ENCODE peak calls at places on chromosomes 6 and 20, in four cellular contexts. J, D, F and T are unnamed samples.
A peak's percentile ranks its signal among the peaks of the same experiment; 100 is the strongest.

GRCh38 chr20:49482621-49483017 is at the start of gene KCNB1:
- DNase-seq in J (peak; percentile 9), F (peak; percentile 31), D (no peak), T (peak; percentile 40)

GRCh38 chr6:47780510-47781356 is 1.1 kb upstream of the OPN5 start:
- DNase-seq in J (no peak), D (no peak), F (peak; percentile 57), T (no peak)

GRCh38 chr20:1633535-1633934 is 13.7 kb upstream of the SIRPB1 start:
- DNase-seq in F (peak; percentile 19), J (no peak), D (no peak), T (no peak)

GRCh38 chr20:18585134-18585533 is 2.7 kb upstream of the DTD1 start:
- DNase-seq in F (peak; percentile 80), J (no peak), D (no peak), T (no peak)

GRCh38 chr6:137820425-137820824 is 46.6 kb upstream of the TNFAIP3 start:
- DNase-seq in F (no peak), D (no peak), J (no peak), T (no peak)

GRCh38 chr6:52109073-52109635 is 21.7 kb upstream of the PKHD1 start:
- DNase-seq in J (no peak), F (no peak), D (no peak), T (no peak)

GRCh38 chr6:167094820-167095637 is 27.9 kb upstream of the CCR6 start:
- DNase-seq in F (no peak), D (peak; percentile 40), J (no peak), T (no peak)

GRCh38 chr20:49999329-49999728 is 16.5 kb downstream of the SNAI1 start:
- DNase-seq in J (no peak), D (no peak), F (no peak), T (no peak)